ENCODE peak calls at places on chromosome 18, in ten cellular contexts. One of them, this sample, is unnamed.

GRCh38 chr18:57150828-57151227 is 3.9 kb downstream of the BOD1L2 start:
- DNase-seq in neural progenitor cell: peak; percentile 82
- DNase-seq in uterus: no peak
- DNase-seq in astrocyte of the spinal cord: no peak
- DNase-seq in HFF-Myc: no peak
- DNase-seq in GM20000: no peak
- DNase-seq in GM13977: no peak
- DNase-seq in lower leg skin: no peak
- DNase-seq in psoas muscle: no peak
- DNase-seq in cardiac fibroblast: no peak
- DNase-seq in this sample: no peak

GRCh38 chr18:79952996-79953559 is 1.6 kb upstream of the SLC66A2 start:
- DNase-seq in uterus: no peak
- DNase-seq in cardiac fibroblast: no peak
- DNase-seq in astrocyte of the spinal cord: no peak
- DNase-seq in HFF-Myc: no peak
- DNase-seq in GM20000: no peak
- DNase-seq in lower leg skin: no peak
- DNase-seq in psoas muscle: no peak
- DNase-seq in neural progenitor cell: peak; percentile 72
- DNase-seq in GM13977: no peak
- DNase-seq in this sample: no peak

GRCh38 chr18:23810396-23810795 is 121.1 kb downstream of the LAMA3 start:
- DNase-seq in uterus: no peak
- DNase-seq in neural progenitor cell: no peak
- DNase-seq in lower leg skin: no peak
- DNase-seq in astrocyte of the spinal cord: no peak
- DNase-seq in cardiac fibroblast: no peak
- DNase-seq in GM13977: peak; percentile 16
- DNase-seq in GM20000: peak; percentile 34
- DNase-seq in psoas muscle: no peak
- DNase-seq in HFF-Myc: no peak
- DNase-seq in this sample: peak; percentile 79

GRCh38 chr18:79191418-79191817 is 122.2 kb downstream of the ATP9B start:
- DNase-seq in lower leg skin: no peak
- DNase-seq in HFF-Myc: no peak
- DNase-seq in uterus: no peak
- DNase-seq in GM20000: no peak
- DNase-seq in cardiac fibroblast: no peak
- DNase-seq in psoas muscle: no peak
- DNase-seq in GM13977: no peak
- DNase-seq in neural progenitor cell: no peak
- DNase-seq in astrocyte of the spinal cord: no peak
- DNase-seq in this sample: no peak

GRCh38 chr18:58512161-58512581 is 116.7 kb downstream of the ALPK2 start:
- DNase-seq in psoas muscle: no peak
- DNase-seq in GM20000: no peak
- DNase-seq in cardiac fibroblast: no peak
- DNase-seq in GM13977: no peak
- DNase-seq in lower leg skin: no peak
- DNase-seq in neural progenitor cell: peak; percentile 76
- DNase-seq in HFF-Myc: no peak
- DNase-seq in uterus: no peak
- DNase-seq in astrocyte of the spinal cord: no peak
- DNase-seq in this sample: no peak

GRCh38 chr18:5625076-5625475 is 81.3 kb upstream of the EPB41L3 start:
- DNase-seq in HFF-Myc: no peak
- DNase-seq in GM13977: no peak
- DNase-seq in uterus: no peak
- DNase-seq in astrocyte of the spinal cord: no peak
- DNase-seq in neural progenitor cell: peak; percentile 28
- DNase-seq in lower leg skin: no peak
- DNase-seq in psoas muscle: no peak
- DNase-seq in cardiac fibroblast: no peak
- DNase-seq in GM20000: no peak
- DNase-seq in this sample: no peak

GRCh38 chr18:54269924-54270844 is 867 bp downstream of the POLI start:
- DNase-seq in lower leg skin: peak; percentile 49
- DNase-seq in psoas muscle: no peak
- DNase-seq in uterus: no peak
- DNase-seq in astrocyte of the spinal cord: peak; percentile 47
- DNase-seq in HFF-Myc: peak; percentile 20
- DNase-seq in GM20000: peak; percentile 34
- DNase-seq in neural progenitor cell: peak; percentile 37
- DNase-seq in GM13977: peak; percentile 30
- DNase-seq in cardiac fibroblast: peak; percentile 59
- DNase-seq in this sample: peak; percentile 82

GRCh38 chr18:10858477-10858876 is 290.9 kb downstream of the PIEZO2 start:
- DNase-seq in uterus: no peak
- DNase-seq in HFF-Myc: no peak
- DNase-seq in cardiac fibroblast: no peak
- DNase-seq in lower leg skin: no peak
- DNase-seq in GM20000: no peak
- DNase-seq in neural progenitor cell: no peak
- DNase-seq in psoas muscle: no peak
- DNase-seq in astrocyte of the spinal cord: no peak
- DNase-seq in GM13977: no peak
- DNase-seq in this sample: no peak

GRCh38 chr18:52343731-52344340 is 3.8 kb downstream of the DCC start:
- DNase-seq in neural progenitor cell: no peak
- DNase-seq in psoas muscle: no peak
- DNase-seq in cardiac fibroblast: no peak
- DNase-seq in GM13977: no peak
- DNase-seq in HFF-Myc: no peak
- DNase-seq in uterus: no peak
- DNase-seq in GM20000: no peak
- DNase-seq in astrocyte of the spinal cord: no peak
- DNase-seq in lower leg skin: no peak
- DNase-seq in this sample: no peak

GRCh38 chr18:2994190-2994589 is 18.8 kb downstream of the LPIN2 start:
- DNase-seq in HFF-Myc: no peak
- DNase-seq in psoas muscle: no peak
- DNase-seq in GM20000: no peak
- DNase-seq in astrocyte of the spinal cord: no peak
- DNase-seq in lower leg skin: no peak
- DNase-seq in uterus: no peak
- DNase-seq in neural progenitor cell: no peak
- DNase-seq in cardiac fibroblast: no peak
- DNase-seq in GM13977: no peak
- DNase-seq in this sample: no peak

GRCh38 chr18:69109686-69110085 is 291.0 kb upstream of the DOK6 start:
- DNase-seq in GM20000: no peak
- DNase-seq in uterus: no peak
- DNase-seq in lower leg skin: no peak
- DNase-seq in cardiac fibroblast: peak; percentile 50
- DNase-seq in GM13977: no peak
- DNase-seq in psoas muscle: no peak
- DNase-seq in HFF-Myc: no peak
- DNase-seq in neural progenitor cell: no peak
- DNase-seq in astrocyte of the spinal cord: no peak
- DNase-seq in this sample: no peak

GRCh38 chr18:51013259-51013658 is 16.8 kb upstream of the SMAD4 start:
- DNase-seq in lower leg skin: no peak
- DNase-seq in HFF-Myc: no peak
- DNase-seq in neural progenitor cell: no peak
- DNase-seq in astrocyte of the spinal cord: no peak
- DNase-seq in GM20000: no peak
- DNase-seq in uterus: no peak
- DNase-seq in GM13977: no peak
- DNase-seq in cardiac fibroblast: no peak
- DNase-seq in psoas muscle: no peak
- DNase-seq in this sample: no peak

GRCh38 chr18:58649966-58650816 is 21.1 kb upstream of the MALT1 start:
- DNase-seq in HFF-Myc: no peak
- DNase-seq in lower leg skin: no peak
- DNase-seq in GM20000: no peak
- DNase-seq in psoas muscle: no peak
- DNase-seq in GM13977: no peak
- DNase-seq in astrocyte of the spinal cord: no peak
- DNase-seq in uterus: no peak
- DNase-seq in cardiac fibroblast: no peak
- DNase-seq in neural progenitor cell: no peak
- DNase-seq in this sample: peak; percentile 59

GRCh38 chr18:59470627-59471121 is 111.6 kb upstream of the LMAN1 start:
- DNase-seq in psoas muscle: no peak
- DNase-seq in HFF-Myc: no peak
- DNase-seq in lower leg skin: no peak
- DNase-seq in astrocyte of the spinal cord: no peak
- DNase-seq in neural progenitor cell: no peak
- DNase-seq in uterus: no peak
- DNase-seq in cardiac fibroblast: no peak
- DNase-seq in GM20000: no peak
- DNase-seq in GM13977: no peak
- DNase-seq in this sample: no peak

GRCh38 chr18:45384137-45384998 is 230.9 kb upstream of the SLC14A2 start:
- DNase-seq in GM20000: peak; percentile 58
- DNase-seq in psoas muscle: peak; percentile 29
- DNase-seq in HFF-Myc: peak; percentile 31
- DNase-seq in neural progenitor cell: peak; percentile 88
- DNase-seq in lower leg skin: peak; percentile 31
- DNase-seq in astrocyte of the spinal cord: peak; percentile 57
- DNase-seq in GM13977: peak; percentile 38
- DNase-seq in uterus: peak; percentile 59
- DNase-seq in cardiac fibroblast: peak; percentile 56
- DNase-seq in this sample: peak; percentile 71

DNA sequence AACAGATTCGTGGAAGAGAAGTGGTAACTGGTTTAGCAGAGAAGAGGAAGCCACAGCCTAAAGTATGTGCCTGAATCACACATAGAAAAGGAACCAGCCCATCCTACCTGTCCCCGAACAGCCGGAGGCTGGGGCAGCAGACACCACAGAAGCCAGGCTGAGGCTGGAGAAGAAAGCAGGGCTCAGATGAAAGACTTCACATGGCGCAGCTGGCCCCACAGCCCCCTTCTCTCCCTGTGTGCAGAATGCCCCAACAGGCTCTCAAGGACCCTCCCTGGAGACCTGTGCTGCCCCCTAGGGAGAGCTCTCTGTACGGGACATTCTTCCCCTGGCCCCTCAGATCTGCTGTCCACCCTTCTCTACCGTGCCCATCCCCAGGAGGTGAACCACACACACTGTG is 83.5 kb upstream of the RAB12 start:
- DNase-seq in cardiac fibroblast: no peak
- DNase-seq in psoas muscle: no peak
- DNase-seq in lower leg skin: no peak
- DNase-seq in astrocyte of the spinal cord: no peak
- DNase-seq in HFF-Myc: no peak
- DNase-seq in neural progenitor cell: peak; percentile 50
- DNase-seq in uterus: no peak
- DNase-seq in GM13977: no peak
- DNase-seq in GM20000: peak; percentile 29
- DNase-seq in this sample: peak; percentile 21
- TF ChIP-seq CTCF in cardiac fibroblast: no peak
- TF ChIP-seq CTCF in psoas muscle: no peak
- TF ChIP-seq CTCF in lower leg skin: no peak
- TF ChIP-seq CTCF in astrocyte of the spinal cord: peak; percentile 20
- TF ChIP-seq CTCF in HFF-Myc: peak; percentile 30
- TF ChIP-seq CTCF in neural progenitor cell: peak; percentile 43
- TF ChIP-seq CTCF in uterus: no peak
- TF ChIP-seq CTCF in GM13977: peak; percentile 32
- TF ChIP-seq CTCF in GM20000: no peak
- TF ChIP-seq CTCF in this sample: no peak

DNA sequence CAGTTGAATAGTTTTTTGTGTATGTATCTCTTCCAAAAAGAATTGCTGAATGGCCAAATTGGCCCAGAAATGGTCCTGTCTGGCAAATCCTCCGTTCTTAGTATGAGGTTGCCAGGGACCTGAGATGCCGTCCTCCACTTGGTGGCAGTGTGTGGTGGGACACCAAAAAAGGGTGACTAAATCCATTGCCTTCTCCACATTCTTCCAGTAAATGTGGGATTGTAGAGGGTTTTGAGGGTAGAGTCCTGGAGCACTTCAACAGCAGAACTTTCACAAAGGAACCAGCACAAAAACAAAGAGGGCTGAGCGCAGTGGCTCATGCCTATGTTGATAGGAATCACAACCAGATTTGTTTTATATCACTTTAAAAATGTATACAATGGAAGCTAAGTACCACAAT is 199.9 kb downstream of the BCL2 start:
- DNase-seq in psoas muscle: no peak
- DNase-seq in cardiac fibroblast: peak; percentile 23
- DNase-seq in GM13977: no peak
- DNase-seq in neural progenitor cell: peak; percentile 47
- DNase-seq in GM20000: no peak
- DNase-seq in lower leg skin: no peak
- DNase-seq in HFF-Myc: peak; percentile 3
- DNase-seq in uterus: no peak
- DNase-seq in astrocyte of the spinal cord: peak; percentile 15
- DNase-seq in this sample: peak; percentile 53
- TF ChIP-seq CTCF in psoas muscle: peak; percentile 65
- TF ChIP-seq CTCF in cardiac fibroblast: peak; percentile 37
- TF ChIP-seq CTCF in GM13977: peak; percentile 56
- TF ChIP-seq CTCF in neural progenitor cell: peak; percentile 51
- TF ChIP-seq CTCF in GM20000: peak; percentile 50
- TF ChIP-seq CTCF in lower leg skin: no peak
- TF ChIP-seq CTCF in HFF-Myc: peak; percentile 24
- TF ChIP-seq CTCF in uterus: peak; percentile 39
- TF ChIP-seq CTCF in astrocyte of the spinal cord: peak; percentile 61
- TF ChIP-seq CTCF in this sample: peak; percentile 23

DNA sequence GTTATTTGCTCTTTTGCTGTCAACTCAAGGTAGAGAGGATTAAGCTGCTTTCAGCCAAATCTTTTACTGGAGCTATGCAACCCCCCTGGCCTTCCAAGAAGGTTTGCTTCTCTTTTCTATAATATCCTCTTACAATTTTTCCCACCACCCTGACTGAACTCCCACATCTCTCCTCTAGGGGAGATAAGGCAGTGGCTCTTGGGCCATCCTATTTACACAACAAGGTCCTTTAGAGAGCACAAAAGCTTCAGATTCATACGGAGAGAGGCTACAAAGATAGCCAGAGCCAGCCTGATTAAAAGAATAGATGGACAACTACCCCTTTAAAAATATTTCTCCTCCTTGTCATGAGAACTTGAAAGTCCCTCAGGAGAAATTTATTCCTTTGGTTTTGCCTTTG is 95.7 kb downstream of the TPGS2 start:
- DNase-seq in cardiac fibroblast: no peak
- DNase-seq in astrocyte of the spinal cord: no peak
- DNase-seq in psoas muscle: no peak
- DNase-seq in neural progenitor cell: no peak
- DNase-seq in lower leg skin: no peak
- DNase-seq in HFF-Myc: no peak
- DNase-seq in uterus: no peak
- DNase-seq in GM13977: no peak
- DNase-seq in GM20000: no peak
- DNase-seq in this sample: no peak
- TF ChIP-seq CTCF in cardiac fibroblast: peak; percentile 5
- TF ChIP-seq CTCF in astrocyte of the spinal cord: no peak
- TF ChIP-seq CTCF in psoas muscle: no peak
- TF ChIP-seq CTCF in neural progenitor cell: no peak
- TF ChIP-seq CTCF in lower leg skin: no peak
- TF ChIP-seq CTCF in HFF-Myc: no peak
- TF ChIP-seq CTCF in uterus: no peak
- TF ChIP-seq CTCF in GM13977: no peak
- TF ChIP-seq CTCF in GM20000: no peak
- TF ChIP-seq CTCF in this sample: no peak

DNA sequence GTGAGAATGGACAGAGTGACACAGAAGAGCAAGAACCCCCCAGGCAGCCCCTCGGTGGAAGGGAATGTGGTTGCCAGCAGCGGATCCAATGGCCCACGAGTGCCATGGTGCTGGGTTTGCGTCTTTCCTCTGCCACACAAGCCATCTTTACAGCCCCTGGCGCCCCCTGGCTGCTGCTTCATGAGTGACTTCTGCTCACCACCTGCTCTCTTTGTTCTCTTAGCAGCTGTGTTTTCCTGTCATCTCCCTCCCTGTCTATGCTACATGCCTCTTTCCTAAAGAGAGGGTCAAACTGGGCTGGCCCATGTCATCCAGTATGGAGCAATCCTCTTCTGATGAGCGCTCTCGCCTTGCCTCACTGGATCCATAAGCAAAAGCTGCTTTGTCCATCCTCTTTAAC is 300.0 kb upstream of the SMIM21 start:
- DNase-seq in lower leg skin: no peak
- DNase-seq in GM20000: peak; percentile 25
- DNase-seq in HFF-Myc: no peak
- DNase-seq in astrocyte of the spinal cord: peak; percentile 20
- DNase-seq in uterus: no peak
- DNase-seq in cardiac fibroblast: peak; percentile 11
- DNase-seq in GM13977: peak; percentile 14
- DNase-seq in neural progenitor cell: peak; percentile 76
- DNase-seq in psoas muscle: peak; percentile 19
- DNase-seq in this sample: peak; percentile 66
- TF ChIP-seq CTCF in lower leg skin: no peak
- TF ChIP-seq CTCF in GM20000: peak; percentile 26
- TF ChIP-seq CTCF in HFF-Myc: peak; percentile 61
- TF ChIP-seq CTCF in astrocyte of the spinal cord: peak; percentile 56
- TF ChIP-seq CTCF in uterus: peak; percentile 25
- TF ChIP-seq CTCF in cardiac fibroblast: peak; percentile 23
- TF ChIP-seq CTCF in GM13977: peak; percentile 48
- TF ChIP-seq CTCF in neural progenitor cell: peak; percentile 72
- TF ChIP-seq CTCF in psoas muscle: peak; percentile 10
- TF ChIP-seq CTCF in this sample: peak; percentile 47